ENCODE peak calls at places on chromosomes 12 and 14, in seven cellular contexts. F, B, Y, Z, M, C and D are unnamed samples.

GRCh38 chr14:71399057-71399487 is 491.8 kb downstream of the PCNX1 start:
- DNase-seq in Z (peak), B (no peak), M (no peak), Y (no peak), F (no peak), C (no peak), D (peak)

GRCh38 chr14:77044776-77045569 is 16.5 kb upstream of the IRF2BPL start:
- DNase-seq in C (no peak), M (no peak), Z (no peak), F (peak), B (no peak), Y (peak), D (no peak)

GRCh38 chr12:105888696-105889095 is 250.1 kb downstream of the NUAK1 start:
- DNase-seq in F (no peak), C (no peak), B (no peak), M (no peak), Z (no peak), Y (no peak), D (no peak)

GRCh38 chr14:23209651-23210423 is 26.4 kb upstream of the SLC7A8 start:
- DNase-seq in Y (no peak), M (no peak), B (peak), Z (no peak), F (no peak), C (peak), D (no peak)

GRCh38 chr12:31845613-31846321 is 113.4 kb upstream of the RESF1 start:
- DNase-seq in B (no peak), Y (no peak), Z (no peak), C (no peak), M (no peak), F (no peak), D (no peak)

GRCh38 chr14:64826845-64827244 is 52.9 kb downstream of the SPTB start:
- DNase-seq in Y (no peak), M (no peak), F (no peak), B (no peak), C (no peak), Z (no peak), D (no peak)

GRCh38 chr12:130661501-130662255 is 54.4 kb downstream of the RIMBP2 start:
- DNase-seq in C (no peak), Z (no peak), F (no peak), M (no peak), Y (no peak), B (no peak), D (no peak)

GRCh38 chr12:76633415-76633814 is 73.8 kb upstream of the OSBPL8 start:
- DNase-seq in Z (no peak), Y (no peak), B (no peak), C (no peak), F (no peak), M (no peak), D (no peak)

GRCh38 chr14:64778114-64778754 is 74.0 kb downstream of the PLEKHG3 start:
- DNase-seq in Y (no peak), B (no peak), C (no peak), F (no peak), Z (no peak), M (no peak), D (no peak)

GRCh38 chr14:49297102-49297501 is 289.1 kb downstream of the RPS29 start:
- DNase-seq in Z (no peak), M (no peak), B (no peak), Y (no peak), F (no peak), C (no peak), D (no peak)

GRCh38 chr14:36521598-36522345 is 1.7 kb upstream of the NKX2-1 start:
- DNase-seq in B (no peak), C (no peak), Y (peak), M (no peak), Z (no peak), F (no peak), D (no peak)

GRCh38 chr14:57266060-57266459 is 2.6 kb downstream of the EXOC5 start:
- DNase-seq in Z (no peak), B (no peak), F (no peak), M (no peak), Y (no peak), C (no peak), D (no peak)
- H3K4me3 ChIP-seq in Z (no peak), B (no peak), F (no peak), M (no peak), Y (no peak), C (no peak), D (no peak)

GRCh38 chr12:54413284-54414190 is 5.5 kb downstream of the ITGA5 start:
- DNase-seq in Z (peak), M (peak), F (no peak), B (no peak), C (peak), Y (peak), D (no peak)
- H3K4me3 ChIP-seq in Z (peak), M (peak), F (no peak), B (peak), C (no peak), Y (no peak), D (no peak)

GRCh38 chr12:12350868-12351463 is 924 bp upstream of the MANSC1 start:
- DNase-seq in Y (no peak), M (no peak), Z (no peak), C (no peak), F (no peak), B (no peak), D (no peak)
- H3K4me3 ChIP-seq in Y (no peak), M (no peak), Z (peak), C (no peak), F (no peak), B (no peak), D (no peak)

DNA sequence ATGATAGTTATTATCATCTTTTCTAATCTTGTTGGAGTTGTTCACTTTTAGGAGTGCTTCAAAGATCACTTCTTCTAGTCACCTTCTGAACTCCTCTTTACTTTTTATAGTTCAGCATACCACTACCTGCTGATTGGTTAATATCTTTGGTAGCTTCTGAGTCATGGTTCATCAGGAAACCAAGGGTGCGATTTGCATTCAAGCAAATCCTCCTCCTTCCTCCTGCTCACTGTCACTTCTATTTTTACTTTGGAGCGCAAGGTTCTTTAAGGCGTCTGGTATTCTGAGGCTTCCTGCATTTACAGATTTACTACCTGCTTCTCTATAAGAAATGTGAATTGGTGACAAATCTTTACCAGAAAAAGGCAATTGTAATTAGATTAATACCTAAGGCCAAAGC is 24.0 kb downstream of the SYT1 start:
- DNase-seq in F (no peak), B (no peak), Z (no peak), Y (no peak), C (no peak), M (no peak), D (peak)
- H3K4me3 ChIP-seq in F (no peak), B (no peak), Z (no peak), Y (no peak), C (no peak), M (no peak), D (no peak)

DNA sequence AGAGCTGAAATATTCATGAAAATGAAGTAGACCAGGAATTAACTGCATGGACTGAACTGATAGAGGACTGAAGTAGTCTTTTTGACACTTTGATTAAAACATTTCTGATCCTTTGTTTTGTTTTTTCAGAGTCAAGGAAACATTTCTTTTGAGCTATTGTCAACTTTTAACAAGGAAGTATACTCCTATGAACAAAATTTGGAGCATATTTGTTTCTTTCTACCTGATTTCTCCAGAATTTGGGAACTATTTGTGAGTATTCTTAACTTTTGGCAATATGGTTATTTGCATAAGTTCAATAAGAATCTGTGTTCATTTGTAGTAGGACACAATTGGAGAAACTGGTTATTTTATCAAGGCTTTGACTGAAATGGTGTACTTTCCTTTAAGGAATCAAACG is 71.3 kb upstream of the HECTD1 start:
- DNase-seq in F (no peak), C (no peak), B (no peak), Y (no peak), M (no peak), Z (no peak), D (no peak)
- H3K4me3 ChIP-seq in F (no peak), C (no peak), B (no peak), Y (no peak), M (no peak), Z (no peak), D (no peak)

GRCh38 chr14:75431011-75431410 is 3.2 kb downstream of the JDP2 start:
- DNase-seq in B (no peak), F (no peak), Y (no peak), C (no peak), M (no peak), Z (no peak), D (no peak)

GRCh38 chr14:75429562-75429961 is 1.7 kb downstream of the JDP2 start:
- DNase-seq in Y (no peak), Z (no peak), M (no peak), C (no peak), F (no peak), B (no peak), D (no peak)

GRCh38 chr14:75430106-75430505 is 2.3 kb downstream of the JDP2 start:
- DNase-seq in B (no peak), Y (peak), Z (no peak), M (peak), C (no peak), F (peak), D (no peak)

GRCh38 chr14:75431827-75432226 is 4.0 kb downstream of the JDP2 start:
- DNase-seq in B (no peak), Y (no peak), Z (no peak), C (no peak), F (no peak), M (no peak), D (no peak)

DNA sequence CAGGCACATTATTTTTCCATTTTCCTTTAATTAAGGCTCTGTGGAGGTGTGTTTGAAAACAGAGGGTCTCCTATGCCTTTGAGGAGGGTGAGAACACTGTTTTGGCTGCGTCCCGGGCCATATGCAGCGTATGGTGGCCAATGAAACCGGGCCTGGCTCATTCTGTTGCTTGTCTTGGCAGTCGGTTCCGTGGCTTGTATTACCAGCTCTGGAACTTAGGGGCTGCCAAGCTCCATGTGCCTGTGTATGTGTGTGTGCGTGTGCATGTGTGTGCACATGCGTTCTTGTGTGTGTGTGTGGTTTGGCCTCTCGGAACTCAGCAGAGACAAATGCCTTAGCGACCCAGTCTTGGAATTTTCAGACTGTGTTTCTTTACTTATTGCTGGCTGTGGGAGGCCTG is 2.7 kb downstream of the JDP2 start:
- DNase-seq in Y (no peak), C (no peak), M (peak), Z (no peak), F (no peak), B (no peak), D (no peak)
- H3K4me3 ChIP-seq in Y (no peak), C (no peak), M (peak), Z (no peak), F (no peak), B (peak), D (no peak)